ENCODE peak calls at places on chromosome 6, in five cellular contexts. L is H9, W is neuronal stem cell, P is H1, Q is trophoblast cell. X is an unnamed sample.
A peak's percentile ranks its signal among the peaks of the same experiment; 100 is the strongest.

GRCh38 chr6:26243132-26243531 is 121.9 kb upstream of the BTN3A2 start:
- DNase-seq in L (no peak), W (no peak), P (no peak), Q (peak; percentile 85), X (no peak)

GRCh38 chr6:156686429-156686939 is 90.7 kb upstream of the ARID1B start:
- DNase-seq in L (peak; percentile 49), W (no peak), P (no peak), Q (peak; percentile 55), X (no peak)

GRCh38 chr6:104229057-104229456 is 630.7 kb downstream of the HACE1 start:
- DNase-seq in L (no peak), W (no peak), P (no peak), Q (no peak), X (no peak)

GRCh38 chr6:143262859-143263258 is 187.6 kb downstream of the ADAT2 start:
- DNase-seq in L (no peak), W (no peak), P (no peak), Q (no peak), X (no peak)

GRCh38 chr6:150751296-150751695 is 114.2 kb upstream of the MTHFD1L start:
- DNase-seq in L (no peak), W (no peak), P (no peak), Q (no peak), X (no peak)

GRCh38 chr6:41976794-41977484 is 35.3 kb upstream of the CCND3 start:
- DNase-seq in L (no peak), W (no peak), P (no peak), Q (peak; percentile 72), X (peak; percentile 75)

GRCh38 chr6:153965996-153966395 is 73.0 kb upstream of the OPRM1 start:
- DNase-seq in L (no peak), W (no peak), P (no peak), Q (no peak), X (peak; percentile 76)

GRCh38 chr6:71724456-71725180 is 161.7 kb upstream of the RIMS1 start:
- DNase-seq in L (no peak), W (no peak), P (no peak), Q (no peak), X (no peak)

GRCh38 chr6:117008618-117009017 is 131.6 kb downstream of the RFX6 start:
- DNase-seq in L (no peak), W (no peak), P (no peak), Q (no peak), X (no peak)

GRCh38 chr6:55512904-55513303 is 66.1 kb downstream of the HMGCLL1 start:
- DNase-seq in L (no peak), W (no peak), P (no peak), Q (no peak), X (no peak)

GRCh38 chr6:157253699-157254098 is 69.6 kb downstream of the TMEM242 start:
- DNase-seq in L (no peak), W (no peak), P (no peak), Q (no peak), X (no peak)

GRCh38 chr6:155521719-155522118 is 66.1 kb upstream of the NOX3 start:
- DNase-seq in L (no peak), W (no peak), P (no peak), Q (no peak), X (peak; percentile 42)

GRCh38 chr6:38233161-38233791 is 406.5 kb downstream of the BTBD9 start:
- DNase-seq in L (no peak), W (no peak), P (no peak), Q (no peak), X (no peak)

GRCh38 chr6:127305741-127306140 is 37.7 kb downstream of the ECHDC1 start:
- DNase-seq in L (no peak), W (no peak), P (no peak), Q (no peak), X (no peak)

GRCh38 chr6:13273931-13274706 is 54.2 kb downstream of the TBC1D7 start:
- DNase-seq in L (no peak), W (no peak), P (no peak), Q (no peak), X (no peak)

GRCh38 chr6:7819641-7820040 is 90.9 kb downstream of the TXNDC5 start:
- DNase-seq in L (no peak), W (no peak), P (no peak), Q (peak; percentile 58), X (no peak)

GRCh38 chr6:21680611-21681010 is 87.1 kb downstream of the SOX4 start:
- DNase-seq in L (no peak), W (no peak), P (peak; percentile 28), Q (peak; percentile 82), X (no peak)

GRCh38 chr6:32920610-32921188 is 20.1 kb downstream of the HLA-DMB start:
- DNase-seq in L (no peak), W (no peak), P (no peak), Q (no peak), X (no peak)

GRCh38 chr6:9250852-9251251 is 815.5 kb upstream of the SLC35B3 start:
- DNase-seq in L (peak; percentile 68), W (peak; percentile 59), P (peak; percentile 64), Q (peak; percentile 92), X (peak; percentile 38)

GRCh38 chr6:163427498-163428254 is 13.2 kb downstream of the QKI start:
- DNase-seq in L (no peak), W (no peak), P (no peak), Q (peak; percentile 71), X (peak; percentile 86)

GRCh38 chr6:136087986-136088385 is 162.1 kb downstream of the MTFR2 start:
- DNase-seq in L (no peak), W (no peak), P (no peak), Q (no peak), X (peak; percentile 21)

GRCh38 chr6:73983367-73983766 is 287.4 kb downstream of the CD109 start:
- DNase-seq in L (no peak), W (no peak), P (no peak), Q (peak; percentile 49), X (peak; percentile 35)

GRCh38 chr6:92710048-92710447 is 709.3 kb downstream of the EPHA7 start:
- DNase-seq in L (no peak), W (no peak), P (no peak), Q (no peak), X (no peak)

GRCh38 chr6:80643881-80644280 is 537.4 kb downstream of the BCKDHB start:
- DNase-seq in L (no peak), W (no peak), P (no peak), Q (peak; percentile 67), X (no peak)

GRCh38 chr6:87103977-87104601 is 9.2 kb upstream of the CGA start:
- DNase-seq in L (no peak), W (no peak), P (no peak), Q (no peak), X (no peak)
- H2BK12ac ChIP-seq in L (no peak overlapping the region), W (no peak overlapping the region), P (no peak overlapping the region), Q (no peak overlapping the region), X (no peak overlapping the region)

GRCh38 chr6:90195094-90195793 is 101.4 kb downstream of the BACH2 start:
- DNase-seq in L (no peak), W (no peak), P (no peak), Q (no peak), X (no peak)
- H4K91ac ChIP-seq in L (no peak overlapping the region), W (no peak overlapping the region), P (no peak overlapping the region), Q (no peak overlapping the region), X (no peak overlapping the region)

GRCh38 chr6:43221046-43221773 is 8.1 kb downstream of the DNPH1 start:
- DNase-seq in L (no peak), W (no peak), P (no peak), Q (no peak), X (no peak)
- H3K23ac ChIP-seq in L (no peak overlapping the region), W (no peak overlapping the region), P (no peak overlapping the region), Q (no peak overlapping the region), X (no peak overlapping the region)

GRCh38 chr6:160368670-160369069 is 20.5 kb downstream of the SLC22A3 start:
- DNase-seq in L (no peak), W (no peak), P (no peak), Q (no peak), X (no peak)
- H2BK12ac ChIP-seq in L (no peak overlapping the region), W (no peak overlapping the region), P (no peak overlapping the region), Q (no peak overlapping the region), X (no peak overlapping the region)

GRCh38 chr6:24994812-24995211 is 59.1 kb upstream of the RIPOR2 start:
- DNase-seq in L (no peak), W (no peak), P (no peak), Q (no peak), X (no peak)

GRCh38 chr6:24990227-24990843 is 54.6 kb upstream of the RIPOR2 start:
- DNase-seq in L (no peak), W (no peak), P (no peak), Q (peak; percentile 75), X (peak; percentile 72)

GRCh38 chr6:24988562-24988961 is 52.8 kb upstream of the RIPOR2 start:
- DNase-seq in L (no peak), W (no peak), P (no peak), Q (no peak), X (peak; percentile 46)

GRCh38 chr6:24991748-24992467 is 56.1 kb upstream of the RIPOR2 start:
- DNase-seq in L (peak; percentile 63), W (peak; percentile 47), P (no peak), Q (peak; percentile 87), X (peak; percentile 52)

DNA sequence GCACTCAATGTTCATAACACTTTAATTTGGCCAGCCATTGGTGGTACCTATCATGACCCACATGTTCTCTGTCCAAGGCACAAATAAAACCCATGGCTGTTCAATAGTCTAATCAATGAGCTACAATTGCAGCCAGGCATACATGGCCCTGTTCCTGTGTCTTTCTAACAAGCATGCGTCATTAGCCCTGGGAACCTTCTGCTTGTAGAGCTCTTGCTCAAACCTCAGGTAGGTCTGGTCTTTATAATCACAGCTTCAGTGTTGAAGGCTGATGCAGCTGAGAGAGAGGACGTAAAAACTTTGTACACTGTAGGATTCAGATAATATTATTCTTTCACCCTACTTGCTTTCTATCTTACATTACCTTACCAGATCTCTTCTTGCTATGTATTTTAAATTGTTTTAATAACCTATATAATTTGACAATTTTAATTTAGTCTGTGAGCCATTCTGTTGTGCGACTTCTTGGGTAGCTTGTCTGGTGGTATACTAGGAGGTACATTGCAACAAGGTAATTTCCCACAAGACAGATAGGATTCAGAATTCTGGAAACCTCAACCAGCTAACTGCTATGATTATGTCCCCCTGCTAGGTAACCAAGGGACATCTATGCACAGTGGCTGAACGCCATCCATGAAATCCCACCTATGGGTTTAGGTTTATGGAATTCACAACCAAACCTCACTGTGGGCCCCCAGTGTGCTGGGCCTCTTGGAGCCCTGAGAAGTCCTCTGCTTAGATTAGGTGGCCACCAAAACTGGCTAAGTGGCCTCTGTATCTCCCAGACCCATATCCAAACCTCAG is 55.4 kb upstream of the RIPOR2 start:
- DNase-seq in L (no peak), W (no peak), P (no peak), Q (no peak), X (no peak)
- H4K91ac ChIP-seq in L (no peak overlapping the region), W (no peak overlapping the region), P (peak overlapping the region; percentile 29), Q (peak overlapping the region; percentile 73), X (no peak overlapping the region)

X was measured in mesenchymal stem cell.